ENCODE peak calls at places on chromosomes 11 and 22, in four cellular contexts. L is effector memory CD8-positive, alpha-beta T cell; X is IMR-90; W is CD4-positive, alpha-beta T cell. T is an unnamed sample.

GRCh38 chr11:122781378-122782040 is 56.8 kb upstream of the CRTAM start:
- DNase-seq in X (peak), L (peak), W (peak), T (peak)

GRCh38 chr11:31655483-31655882 is 145.9 kb downstream of the ELP4 start:
- DNase-seq in W (no peak), X (peak), L (no peak), T (no peak)

GRCh38 chr22:22857607-22858558 is 29.7 kb upstream of the IGLL5 start:
- DNase-seq in W (no peak), L (no peak), X (no peak), T (no peak)

GRCh38 chr22:45335021-45335818 is 25.5 kb downstream of the FAM118A start:
- DNase-seq in W (no peak), X (no peak), L (no peak), T (no peak)

GRCh38 chr11:116969694-116970093 is 128.5 kb downstream of the SIK3 start:
- DNase-seq in W (no peak), L (no peak), X (no peak), T (no peak)

GRCh38 chr22:30606455-30607299 is at the start of gene TCN2:
- DNase-seq in X (peak), L (no peak), W (peak), T (peak)

GRCh38 chr11:11987503-11988022 is 20.9 kb downstream of the DKK3 start:
- DNase-seq in W (no peak), L (no peak), X (peak), T (no peak)

GRCh38 chr22:24803064-24803542 is 2.9 kb upstream of the SGSM1 start:
- DNase-seq in L (peak), X (peak), W (peak), T (peak)

GRCh38 chr22:25564320-25564978 is at the start of gene GRK3:
- DNase-seq in L (peak), X (peak), W (peak), T (peak)

GRCh38 chr11:57477507-57478189 is 17.3 kb downstream of the RTN4RL2 start:
- DNase-seq in W (no peak), L (no peak), X (no peak), T (no peak)